ENCODE peak calls at places on chromosomes 7 and 10, in nine cellular contexts. One of them, this sample, is unnamed.

GRCh38 chr7:123633553-123633952 is 22.1 kb upstream of the LMOD2 start:
- DNase-seq in gastrocnemius medialis: no peak
- DNase-seq in PC-3: peak
- DNase-seq in fibroblast of mammary gland: peak
- DNase-seq in WERI-Rb-1: no peak
- DNase-seq in astrocyte: peak
- DNase-seq in cardiac muscle cell: no peak
- DNase-seq in esophagus squamous epithelium: no peak
- DNase-seq in GM13977: no peak
- DNase-seq in this sample: no peak

GRCh38 chr10:27747096-27747451 is 1.5 kb upstream of the MKX start:
- DNase-seq in WERI-Rb-1: no peak
- DNase-seq in esophagus squamous epithelium: no peak
- DNase-seq in astrocyte: no peak
- DNase-seq in cardiac muscle cell: peak
- DNase-seq in gastrocnemius medialis: no peak
- DNase-seq in GM13977: no peak
- DNase-seq in PC-3: no peak
- DNase-seq in fibroblast of mammary gland: no peak
- DNase-seq in this sample: no peak

GRCh38 chr7:33805630-33806233 is 99.6 kb upstream of the BMPER start:
- DNase-seq in GM13977: no peak
- DNase-seq in PC-3: peak
- DNase-seq in WERI-Rb-1: no peak
- DNase-seq in esophagus squamous epithelium: no peak
- DNase-seq in fibroblast of mammary gland: peak
- DNase-seq in astrocyte: peak
- DNase-seq in cardiac muscle cell: no peak
- DNase-seq in gastrocnemius medialis: no peak
- DNase-seq in this sample: no peak

GRCh38 chr10:104139221-104139620 is 17.2 kb downstream of the SFR1 start:
- DNase-seq in esophagus squamous epithelium: no peak
- DNase-seq in cardiac muscle cell: no peak
- DNase-seq in astrocyte: no peak
- DNase-seq in GM13977: no peak
- DNase-seq in PC-3: peak
- DNase-seq in fibroblast of mammary gland: peak
- DNase-seq in gastrocnemius medialis: no peak
- DNase-seq in WERI-Rb-1: no peak
- DNase-seq in this sample: peak

GRCh38 chr7:135558881-135559280 is 1.2 kb downstream of the NUP205 start:
- DNase-seq in gastrocnemius medialis: no peak
- DNase-seq in PC-3: no peak
- DNase-seq in WERI-Rb-1: no peak
- DNase-seq in GM13977: no peak
- DNase-seq in esophagus squamous epithelium: no peak
- DNase-seq in astrocyte: no peak
- DNase-seq in cardiac muscle cell: no peak
- DNase-seq in fibroblast of mammary gland: no peak
- DNase-seq in this sample: no peak

GRCh38 chr7:156927571-156928405 is 21.7 kb upstream of the NOM1 start:
- DNase-seq in PC-3: no peak
- DNase-seq in esophagus squamous epithelium: no peak
- DNase-seq in gastrocnemius medialis: no peak
- DNase-seq in astrocyte: no peak
- DNase-seq in WERI-Rb-1: no peak
- DNase-seq in GM13977: no peak
- DNase-seq in fibroblast of mammary gland: peak
- DNase-seq in cardiac muscle cell: no peak
- DNase-seq in this sample: no peak

GRCh38 chr7:150968698-150969482 is 9.2 kb downstream of the KCNH2 start:
- DNase-seq in cardiac muscle cell: no peak
- DNase-seq in astrocyte: no peak
- DNase-seq in GM13977: no peak
- DNase-seq in esophagus squamous epithelium: no peak
- DNase-seq in fibroblast of mammary gland: no peak
- DNase-seq in gastrocnemius medialis: no peak
- DNase-seq in WERI-Rb-1: no peak
- DNase-seq in PC-3: no peak
- DNase-seq in this sample: no peak

GRCh38 chr7:16905300-16906044 is 23.7 kb upstream of the AGR3 start:
- DNase-seq in fibroblast of mammary gland: peak
- DNase-seq in gastrocnemius medialis: no peak
- DNase-seq in esophagus squamous epithelium: no peak
- DNase-seq in astrocyte: peak
- DNase-seq in cardiac muscle cell: peak
- DNase-seq in GM13977: no peak
- DNase-seq in PC-3: peak
- DNase-seq in WERI-Rb-1: no peak
- DNase-seq in this sample: no peak

GRCh38 chr10:82288461-82288881 is 413.5 kb downstream of the NRG3 start:
- DNase-seq in cardiac muscle cell: no peak
- DNase-seq in PC-3: no peak
- DNase-seq in astrocyte: peak
- DNase-seq in fibroblast of mammary gland: peak
- DNase-seq in GM13977: no peak
- DNase-seq in gastrocnemius medialis: no peak
- DNase-seq in WERI-Rb-1: no peak
- DNase-seq in esophagus squamous epithelium: no peak
- DNase-seq in this sample: no peak

GRCh38 chr10:113059001-113059780 is 109.1 kb downstream of the TCF7L2 start:
- DNase-seq in fibroblast of mammary gland: peak
- DNase-seq in gastrocnemius medialis: no peak
- DNase-seq in astrocyte: peak
- DNase-seq in esophagus squamous epithelium: no peak
- DNase-seq in GM13977: no peak
- DNase-seq in PC-3: no peak
- DNase-seq in WERI-Rb-1: no peak
- DNase-seq in cardiac muscle cell: no peak
- DNase-seq in this sample: no peak

GRCh38 chr7:35725280-35725680 is 30.3 kb upstream of the HERPUD2 start:
- DNase-seq in esophagus squamous epithelium: no peak
- DNase-seq in fibroblast of mammary gland: no peak
- DNase-seq in WERI-Rb-1: no peak
- DNase-seq in gastrocnemius medialis: no peak
- DNase-seq in PC-3: no peak
- DNase-seq in astrocyte: no peak
- DNase-seq in cardiac muscle cell: no peak
- DNase-seq in GM13977: peak
- DNase-seq in this sample: peak

GRCh38 chr7:7978860-7979259 is 10.3 kb downstream of the GLCCI1 start:
- DNase-seq in cardiac muscle cell: no peak
- DNase-seq in esophagus squamous epithelium: no peak
- DNase-seq in gastrocnemius medialis: no peak
- DNase-seq in PC-3: no peak
- DNase-seq in fibroblast of mammary gland: no peak
- DNase-seq in GM13977: no peak
- DNase-seq in astrocyte: no peak
- DNase-seq in WERI-Rb-1: no peak
- DNase-seq in this sample: no peak

GRCh38 chr7:7984424-7984823 is 15.8 kb downstream of the GLCCI1 start:
- DNase-seq in fibroblast of mammary gland: no peak
- DNase-seq in GM13977: no peak
- DNase-seq in gastrocnemius medialis: no peak
- DNase-seq in cardiac muscle cell: no peak
- DNase-seq in PC-3: no peak
- DNase-seq in esophagus squamous epithelium: no peak
- DNase-seq in astrocyte: no peak
- DNase-seq in WERI-Rb-1: no peak
- DNase-seq in this sample: no peak

GRCh38 chr7:7980134-7980533 is 11.5 kb downstream of the GLCCI1 start:
- DNase-seq in WERI-Rb-1: no peak
- DNase-seq in esophagus squamous epithelium: no peak
- DNase-seq in GM13977: no peak
- DNase-seq in gastrocnemius medialis: no peak
- DNase-seq in cardiac muscle cell: no peak
- DNase-seq in PC-3: no peak
- DNase-seq in fibroblast of mammary gland: no peak
- DNase-seq in astrocyte: no peak
- DNase-seq in this sample: no peak

GRCh38 chr7:7979556-7979955 is 11.0 kb downstream of the GLCCI1 start:
- DNase-seq in esophagus squamous epithelium: no peak
- DNase-seq in fibroblast of mammary gland: no peak
- DNase-seq in GM13977: no peak
- DNase-seq in cardiac muscle cell: no peak
- DNase-seq in astrocyte: no peak
- DNase-seq in gastrocnemius medialis: no peak
- DNase-seq in WERI-Rb-1: no peak
- DNase-seq in PC-3: no peak
- DNase-seq in this sample: no peak

DNA sequence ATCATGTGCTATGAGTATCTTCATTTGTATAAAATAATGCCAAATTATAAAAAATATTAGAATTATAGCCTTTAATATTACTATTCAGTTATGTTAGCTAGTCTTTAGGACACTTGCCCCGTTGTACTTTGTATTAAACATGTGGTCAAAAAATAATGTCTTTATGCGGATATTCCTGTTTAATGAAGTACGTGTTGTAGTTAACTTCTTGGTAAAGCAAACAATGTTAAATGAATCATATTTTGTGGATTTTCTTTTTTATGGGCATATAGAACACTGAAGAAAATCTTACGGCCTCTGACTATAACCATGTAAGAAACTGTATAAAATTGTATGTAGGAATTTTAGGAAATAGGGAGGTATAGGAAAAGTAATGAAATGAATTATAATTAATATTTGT is 14.3 kb downstream of the GLCCI1 start:
- DNase-seq in GM13977: no peak
- DNase-seq in astrocyte: no peak
- DNase-seq in cardiac muscle cell: no peak
- DNase-seq in fibroblast of mammary gland: no peak
- DNase-seq in PC-3: peak
- DNase-seq in WERI-Rb-1: no peak
- DNase-seq in gastrocnemius medialis: no peak
- DNase-seq in esophagus squamous epithelium: no peak
- DNase-seq in this sample: no peak
- TF ChIP-seq CTCF in GM13977: no peak
- TF ChIP-seq CTCF in astrocyte: no peak
- TF ChIP-seq CTCF in cardiac muscle cell: no peak
- TF ChIP-seq CTCF in fibroblast of mammary gland: no peak
- TF ChIP-seq CTCF in PC-3: no peak
- TF ChIP-seq CTCF in WERI-Rb-1: no peak
- TF ChIP-seq CTCF in gastrocnemius medialis: no peak
- TF ChIP-seq CTCF in esophagus squamous epithelium: no peak
- TF ChIP-seq CTCF in this sample: no peak

GRCh38 chr7:44322631-44323363 is 2.6 kb downstream of the CAMK2B start:
- DNase-seq in gastrocnemius medialis: peak
- DNase-seq in WERI-Rb-1: no peak
- DNase-seq in cardiac muscle cell: no peak
- DNase-seq in GM13977: no peak
- DNase-seq in PC-3: no peak
- DNase-seq in astrocyte: no peak
- DNase-seq in fibroblast of mammary gland: no peak
- DNase-seq in esophagus squamous epithelium: no peak
- DNase-seq in this sample: no peak
- TF ChIP-seq CTCF in gastrocnemius medialis: no peak
- TF ChIP-seq CTCF in WERI-Rb-1: no peak
- TF ChIP-seq CTCF in cardiac muscle cell: no peak
- TF ChIP-seq CTCF in GM13977: no peak
- TF ChIP-seq CTCF in PC-3: no peak
- TF ChIP-seq CTCF in astrocyte: no peak
- TF ChIP-seq CTCF in fibroblast of mammary gland: no peak
- TF ChIP-seq CTCF in esophagus squamous epithelium: no peak
- TF ChIP-seq CTCF in this sample: no peak

GRCh38 chr7:74105992-74106391 is 22.4 kb downstream of the LIMK1 start:
- DNase-seq in cardiac muscle cell: no peak
- DNase-seq in esophagus squamous epithelium: no peak
- DNase-seq in PC-3: no peak
- DNase-seq in WERI-Rb-1: no peak
- DNase-seq in fibroblast of mammary gland: no peak
- DNase-seq in astrocyte: no peak
- DNase-seq in GM13977: no peak
- DNase-seq in gastrocnemius medialis: no peak
- DNase-seq in this sample: no peak
- TF ChIP-seq CTCF in cardiac muscle cell: no peak
- TF ChIP-seq CTCF in esophagus squamous epithelium: no peak
- TF ChIP-seq CTCF in PC-3: no peak
- TF ChIP-seq CTCF in WERI-Rb-1: no peak
- TF ChIP-seq CTCF in fibroblast of mammary gland: no peak
- TF ChIP-seq CTCF in astrocyte: no peak
- TF ChIP-seq CTCF in GM13977: no peak
- TF ChIP-seq CTCF in gastrocnemius medialis: no peak
- TF ChIP-seq CTCF in this sample: no peak

GRCh38 chr7:44377681-44378421 is 52.5 kb upstream of the CAMK2B start:
- DNase-seq in cardiac muscle cell: no peak
- DNase-seq in astrocyte: no peak
- DNase-seq in PC-3: no peak
- DNase-seq in esophagus squamous epithelium: no peak
- DNase-seq in WERI-Rb-1: no peak
- DNase-seq in fibroblast of mammary gland: no peak
- DNase-seq in gastrocnemius medialis: no peak
- DNase-seq in GM13977: peak
- DNase-seq in this sample: peak

GRCh38 chr7:44380179-44380830 is 54.9 kb upstream of the CAMK2B start:
- DNase-seq in astrocyte: no peak
- DNase-seq in cardiac muscle cell: no peak
- DNase-seq in PC-3: no peak
- DNase-seq in gastrocnemius medialis: no peak
- DNase-seq in GM13977: no peak
- DNase-seq in fibroblast of mammary gland: no peak
- DNase-seq in WERI-Rb-1: no peak
- DNase-seq in esophagus squamous epithelium: no peak
- DNase-seq in this sample: no peak

GRCh38 chr7:44377134-44377463 is 51.7 kb upstream of the CAMK2B start:
- DNase-seq in PC-3: no peak
- DNase-seq in astrocyte: no peak
- DNase-seq in esophagus squamous epithelium: no peak
- DNase-seq in GM13977: no peak
- DNase-seq in WERI-Rb-1: no peak
- DNase-seq in cardiac muscle cell: no peak
- DNase-seq in fibroblast of mammary gland: no peak
- DNase-seq in gastrocnemius medialis: no peak
- DNase-seq in this sample: no peak

GRCh38 chr7:44379366-44380178 is 54.2 kb upstream of the CAMK2B start:
- DNase-seq in esophagus squamous epithelium: no peak
- DNase-seq in WERI-Rb-1: no peak
- DNase-seq in GM13977: no peak
- DNase-seq in fibroblast of mammary gland: peak
- DNase-seq in PC-3: no peak
- DNase-seq in gastrocnemius medialis: no peak
- DNase-seq in astrocyte: no peak
- DNase-seq in cardiac muscle cell: no peak
- DNase-seq in this sample: no peak

DNA sequence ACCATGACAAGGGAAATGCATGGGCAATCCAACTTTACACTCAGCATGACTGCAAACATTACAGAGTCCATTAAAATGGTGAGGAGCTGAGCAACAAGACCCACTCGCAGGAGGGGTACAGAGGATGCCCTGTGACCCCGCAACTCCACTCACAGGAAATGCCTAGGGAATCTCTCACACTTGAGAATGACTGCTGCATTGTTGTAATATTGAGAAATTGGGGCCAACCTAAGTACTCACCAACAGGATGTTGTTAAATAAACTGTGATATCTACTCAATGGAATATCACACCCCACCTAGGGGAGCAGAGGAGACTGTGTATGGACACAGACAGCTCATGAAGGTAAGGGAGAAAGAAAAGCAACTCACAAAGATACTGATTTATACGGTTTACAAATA is 53.4 kb upstream of the CAMK2B start:
- DNase-seq in PC-3: peak
- DNase-seq in cardiac muscle cell: no peak
- DNase-seq in esophagus squamous epithelium: no peak
- DNase-seq in GM13977: no peak
- DNase-seq in gastrocnemius medialis: no peak
- DNase-seq in WERI-Rb-1: no peak
- DNase-seq in fibroblast of mammary gland: peak
- DNase-seq in astrocyte: peak
- DNase-seq in this sample: no peak
- TF ChIP-seq CTCF in PC-3: no peak
- TF ChIP-seq CTCF in cardiac muscle cell: peak
- TF ChIP-seq CTCF in esophagus squamous epithelium: no peak
- TF ChIP-seq CTCF in GM13977: no peak
- TF ChIP-seq CTCF in gastrocnemius medialis: no peak
- TF ChIP-seq CTCF in WERI-Rb-1: no peak
- TF ChIP-seq CTCF in fibroblast of mammary gland: no peak
- TF ChIP-seq CTCF in astrocyte: no peak
- TF ChIP-seq CTCF in this sample: no peak